ENCODE peak calls at places on chromosome 21, in ten cellular contexts. One of them, this sample, is unnamed.

GRCh38 chr21:26453258-26453657 is 119.8 kb downstream of the CYYR1 start:
- DNase-seq in esophagus squamous epithelium: no peak
- DNase-seq in colonic mucosa: no peak
- DNase-seq in cardiac fibroblast: no peak
- DNase-seq in fibroblast of mammary gland: no peak
- DNase-seq in fibroblast of villous mesenchyme: no peak
- DNase-seq in lower lobe of right lung: no peak
- DNase-seq in lung: no peak
- DNase-seq in bronchial epithelial cell: no peak
- DNase-seq in heart left ventricle: no peak
- DNase-seq in this sample: no peak

GRCh38 chr21:46377789-46378188 is 53.8 kb downstream of the PCNT start:
- DNase-seq in esophagus squamous epithelium: no peak
- DNase-seq in colonic mucosa: no peak
- DNase-seq in cardiac fibroblast: no peak
- DNase-seq in fibroblast of mammary gland: no peak
- DNase-seq in fibroblast of villous mesenchyme: no peak
- DNase-seq in lower lobe of right lung: no peak
- DNase-seq in lung: no peak
- DNase-seq in bronchial epithelial cell: peak
- DNase-seq in heart left ventricle: no peak
- DNase-seq in this sample: no peak

GRCh38 chr21:29649370-29649963 is 290.3 kb downstream of the GRIK1 start:
- DNase-seq in esophagus squamous epithelium: no peak
- DNase-seq in colonic mucosa: no peak
- DNase-seq in cardiac fibroblast: no peak
- DNase-seq in fibroblast of mammary gland: no peak
- DNase-seq in fibroblast of villous mesenchyme: peak
- DNase-seq in lower lobe of right lung: no peak
- DNase-seq in lung: no peak
- DNase-seq in bronchial epithelial cell: no peak
- DNase-seq in heart left ventricle: no peak
- DNase-seq in this sample: no peak

GRCh38 chr21:42381347-42381984 is 14.4 kb downstream of the TMPRSS3 start:
- DNase-seq in esophagus squamous epithelium: no peak
- DNase-seq in colonic mucosa: peak
- DNase-seq in cardiac fibroblast: peak
- DNase-seq in fibroblast of mammary gland: peak
- DNase-seq in fibroblast of villous mesenchyme: peak
- DNase-seq in lower lobe of right lung: peak
- DNase-seq in lung: no peak
- DNase-seq in bronchial epithelial cell: peak
- DNase-seq in heart left ventricle: no peak
- DNase-seq in this sample: no peak

GRCh38 chr21:43312751-43313169 is 114.2 kb downstream of the SIK1 start:
- DNase-seq in esophagus squamous epithelium: no peak
- DNase-seq in colonic mucosa: peak
- DNase-seq in cardiac fibroblast: no peak
- DNase-seq in fibroblast of mammary gland: no peak
- DNase-seq in fibroblast of villous mesenchyme: no peak
- DNase-seq in lower lobe of right lung: no peak
- DNase-seq in lung: no peak
- DNase-seq in bronchial epithelial cell: no peak
- DNase-seq in heart left ventricle: no peak
- DNase-seq in this sample: no peak

GRCh38 chr21:37737996-37738395 is 178.3 kb downstream of the KCNJ6 start:
- DNase-seq in esophagus squamous epithelium: no peak
- DNase-seq in colonic mucosa: no peak
- DNase-seq in cardiac fibroblast: no peak
- DNase-seq in fibroblast of mammary gland: no peak
- DNase-seq in fibroblast of villous mesenchyme: no peak
- DNase-seq in lower lobe of right lung: no peak
- DNase-seq in lung: no peak
- DNase-seq in bronchial epithelial cell: no peak
- DNase-seq in heart left ventricle: no peak
- DNase-seq in this sample: no peak

GRCh38 chr21:42466700-42467612 is 29.1 kb downstream of the RSPH1 start:
- DNase-seq in esophagus squamous epithelium: no peak
- DNase-seq in colonic mucosa: peak
- DNase-seq in cardiac fibroblast: peak
- DNase-seq in fibroblast of mammary gland: no peak
- DNase-seq in fibroblast of villous mesenchyme: peak
- DNase-seq in lower lobe of right lung: no peak
- DNase-seq in lung: no peak
- DNase-seq in bronchial epithelial cell: peak
- DNase-seq in heart left ventricle: no peak
- DNase-seq in this sample: no peak

GRCh38 chr21:14482165-14482564 is 64.0 kb downstream of the SAMSN1 start:
- DNase-seq in esophagus squamous epithelium: no peak
- DNase-seq in colonic mucosa: no peak
- DNase-seq in cardiac fibroblast: no peak
- DNase-seq in fibroblast of mammary gland: no peak
- DNase-seq in fibroblast of villous mesenchyme: no peak
- DNase-seq in lower lobe of right lung: no peak
- DNase-seq in lung: no peak
- DNase-seq in bronchial epithelial cell: no peak
- DNase-seq in heart left ventricle: peak
- DNase-seq in this sample: no peak

GRCh38 chr21:41779659-41780058 is 12.8 kb upstream of the RIPK4 start:
- DNase-seq in esophagus squamous epithelium: no peak
- DNase-seq in colonic mucosa: peak
- DNase-seq in cardiac fibroblast: no peak
- DNase-seq in fibroblast of mammary gland: no peak
- DNase-seq in fibroblast of villous mesenchyme: no peak
- DNase-seq in lower lobe of right lung: no peak
- DNase-seq in lung: no peak
- DNase-seq in bronchial epithelial cell: no peak
- DNase-seq in heart left ventricle: no peak
- DNase-seq in this sample: no peak

DNA sequence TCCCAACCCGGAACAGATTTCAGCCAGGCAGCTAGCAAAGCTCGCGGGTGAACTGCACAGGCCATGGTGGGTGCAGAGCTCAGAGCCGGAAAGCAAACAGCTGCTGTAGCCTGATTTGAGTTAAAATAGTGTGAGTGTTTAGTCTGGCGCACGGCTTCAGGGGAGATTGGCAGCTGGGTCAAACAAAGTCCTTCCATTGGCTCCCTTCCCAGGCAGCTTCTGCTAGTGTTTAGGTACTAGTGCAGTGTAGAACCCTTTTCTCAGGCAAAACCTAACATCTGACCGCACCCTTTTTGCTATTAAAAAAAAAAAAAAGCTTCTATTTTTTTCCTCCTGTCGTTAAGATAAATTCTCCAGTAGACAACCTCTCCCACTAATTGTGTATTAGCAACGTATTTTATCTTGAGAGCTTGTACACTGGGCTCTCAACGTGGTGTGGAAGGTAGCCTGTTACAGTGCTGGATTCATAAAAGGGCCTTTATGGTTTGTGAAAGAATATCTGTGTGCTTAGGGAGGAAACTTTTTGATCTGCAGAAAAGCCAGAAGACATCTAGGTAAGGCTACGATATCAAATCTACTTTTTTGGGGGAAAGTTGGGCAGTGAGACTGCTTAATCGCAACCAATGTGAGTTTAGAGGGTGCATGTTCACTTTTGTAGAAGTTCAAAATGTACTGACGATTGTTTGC is 689.5 kb downstream of the USP25 start:
- DNase-seq in esophagus squamous epithelium: no peak
- DNase-seq in colonic mucosa: peak
- DNase-seq in cardiac fibroblast: peak
- DNase-seq in fibroblast of mammary gland: peak
- DNase-seq in fibroblast of villous mesenchyme: peak
- DNase-seq in lower lobe of right lung: peak
- DNase-seq in lung: peak
- DNase-seq in bronchial epithelial cell: peak
- DNase-seq in heart left ventricle: peak
- DNase-seq in this sample: peak
- H3K4me3 ChIP-seq in esophagus squamous epithelium: peak
- H3K4me3 ChIP-seq in colonic mucosa: no peak
- H3K4me3 ChIP-seq in cardiac fibroblast: peak
- H3K4me3 ChIP-seq in fibroblast of mammary gland: peak
- H3K4me3 ChIP-seq in fibroblast of villous mesenchyme: peak
- H3K4me3 ChIP-seq in lower lobe of right lung: peak
- H3K4me3 ChIP-seq in lung: no peak
- H3K4me3 ChIP-seq in bronchial epithelial cell: peak
- H3K4me3 ChIP-seq in heart left ventricle: peak
- H3K4me3 ChIP-seq in this sample: peak

DNA sequence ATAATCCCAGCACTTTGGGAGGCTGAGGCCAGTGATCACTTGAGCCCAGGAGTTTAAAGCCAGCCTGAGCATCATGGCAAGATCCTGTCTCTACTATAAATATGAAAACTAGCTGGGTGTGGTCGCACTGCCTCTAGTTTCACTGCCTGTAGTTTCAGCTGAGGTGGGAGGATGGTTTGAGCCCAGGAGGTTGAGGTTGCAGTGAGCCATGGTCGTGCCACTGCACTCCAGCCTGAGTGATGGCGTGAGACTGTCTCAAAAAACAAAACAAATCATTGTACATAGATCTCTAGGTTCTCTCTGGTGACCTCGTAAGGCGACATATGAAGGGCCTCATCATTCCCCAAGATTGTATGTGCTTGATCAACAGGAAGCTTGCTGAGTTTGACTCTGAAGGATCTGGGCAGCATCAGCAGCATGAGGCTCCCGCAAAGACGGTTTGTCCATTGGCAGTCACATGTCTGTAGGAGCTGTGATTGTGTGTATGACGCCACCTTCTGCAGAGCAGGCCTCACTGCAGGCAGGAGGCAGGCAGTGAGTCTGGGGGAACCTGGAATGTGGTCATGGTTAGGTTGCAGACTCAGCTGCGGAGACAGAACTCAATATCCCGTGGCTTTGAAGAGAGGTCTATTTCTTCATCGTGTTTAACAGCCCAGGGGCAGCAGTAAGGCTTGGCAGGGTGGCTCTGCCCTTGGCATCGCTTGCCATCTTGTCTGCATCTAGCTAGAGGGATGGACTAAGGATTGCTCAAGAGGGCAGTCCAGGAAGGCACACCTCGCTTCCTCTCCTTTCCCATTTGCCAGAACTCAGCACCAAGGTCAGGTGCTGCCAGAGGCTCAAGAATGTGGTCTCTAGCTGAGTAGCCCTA is 13.9 kb downstream of the ATP5PO start:
- DNase-seq in esophagus squamous epithelium: no peak
- DNase-seq in colonic mucosa: no peak
- DNase-seq in cardiac fibroblast: peak
- DNase-seq in fibroblast of mammary gland: peak
- DNase-seq in fibroblast of villous mesenchyme: peak
- DNase-seq in lower lobe of right lung: no peak
- DNase-seq in lung: no peak
- DNase-seq in bronchial epithelial cell: peak
- DNase-seq in heart left ventricle: no peak
- DNase-seq in this sample: peak
- TF ChIP-seq CTCF in esophagus squamous epithelium: no peak
- TF ChIP-seq CTCF in colonic mucosa: no peak
- TF ChIP-seq CTCF in cardiac fibroblast: peak
- TF ChIP-seq CTCF in fibroblast of mammary gland: peak
- TF ChIP-seq CTCF in fibroblast of villous mesenchyme: peak
- TF ChIP-seq CTCF in lower lobe of right lung: peak
- TF ChIP-seq CTCF in lung: no peak
- TF ChIP-seq CTCF in bronchial epithelial cell: peak
- TF ChIP-seq CTCF in heart left ventricle: peak
- TF ChIP-seq CTCF in this sample: peak

GRCh38 chr21:34004013-34004938 is 69.1 kb upstream of the MRPS6 start:
- DNase-seq in esophagus squamous epithelium: no peak
- DNase-seq in colonic mucosa: no peak
- DNase-seq in cardiac fibroblast: peak
- DNase-seq in fibroblast of mammary gland: peak
- DNase-seq in fibroblast of villous mesenchyme: peak
- DNase-seq in lower lobe of right lung: no peak
- DNase-seq in lung: no peak
- DNase-seq in bronchial epithelial cell: no peak
- DNase-seq in heart left ventricle: no peak
- DNase-seq in this sample: no peak
- H3K4me3 ChIP-seq in esophagus squamous epithelium: no peak
- H3K4me3 ChIP-seq in colonic mucosa: no peak
- H3K4me3 ChIP-seq in cardiac fibroblast: no peak
- H3K4me3 ChIP-seq in fibroblast of mammary gland: no peak
- H3K4me3 ChIP-seq in fibroblast of villous mesenchyme: no peak
- H3K4me3 ChIP-seq in lower lobe of right lung: no peak
- H3K4me3 ChIP-seq in lung: no peak
- H3K4me3 ChIP-seq in bronchial epithelial cell: no peak
- H3K4me3 ChIP-seq in heart left ventricle: no peak
- H3K4me3 ChIP-seq in this sample: no peak

GRCh38 chr21:45365186-45365607 is 39.8 kb upstream of the COL18A1 start:
- DNase-seq in esophagus squamous epithelium: no peak
- DNase-seq in colonic mucosa: no peak
- DNase-seq in cardiac fibroblast: no peak
- DNase-seq in fibroblast of mammary gland: no peak
- DNase-seq in fibroblast of villous mesenchyme: no peak
- DNase-seq in lower lobe of right lung: no peak
- DNase-seq in lung: no peak
- DNase-seq in bronchial epithelial cell: no peak
- DNase-seq in heart left ventricle: no peak
- DNase-seq in this sample: no peak

GRCh38 chr21:45367402-45368351 is 37.3 kb upstream of the COL18A1 start:
- DNase-seq in esophagus squamous epithelium: no peak
- DNase-seq in colonic mucosa: no peak
- DNase-seq in cardiac fibroblast: no peak
- DNase-seq in fibroblast of mammary gland: no peak
- DNase-seq in fibroblast of villous mesenchyme: no peak
- DNase-seq in lower lobe of right lung: no peak
- DNase-seq in lung: no peak
- DNase-seq in bronchial epithelial cell: no peak
- DNase-seq in heart left ventricle: no peak
- DNase-seq in this sample: no peak

GRCh38 chr21:45366476-45366875 is 38.5 kb upstream of the COL18A1 start:
- DNase-seq in esophagus squamous epithelium: no peak
- DNase-seq in colonic mucosa: no peak
- DNase-seq in cardiac fibroblast: no peak
- DNase-seq in fibroblast of mammary gland: no peak
- DNase-seq in fibroblast of villous mesenchyme: no peak
- DNase-seq in lower lobe of right lung: no peak
- DNase-seq in lung: no peak
- DNase-seq in bronchial epithelial cell: no peak
- DNase-seq in heart left ventricle: no peak
- DNase-seq in this sample: no peak

GRCh38 chr21:45365608-45366241 is 39.2 kb upstream of the COL18A1 start:
- DNase-seq in esophagus squamous epithelium: no peak
- DNase-seq in colonic mucosa: no peak
- DNase-seq in cardiac fibroblast: peak
- DNase-seq in fibroblast of mammary gland: peak
- DNase-seq in fibroblast of villous mesenchyme: peak
- DNase-seq in lower lobe of right lung: no peak
- DNase-seq in lung: no peak
- DNase-seq in bronchial epithelial cell: no peak
- DNase-seq in heart left ventricle: no peak
- DNase-seq in this sample: peak

DNA sequence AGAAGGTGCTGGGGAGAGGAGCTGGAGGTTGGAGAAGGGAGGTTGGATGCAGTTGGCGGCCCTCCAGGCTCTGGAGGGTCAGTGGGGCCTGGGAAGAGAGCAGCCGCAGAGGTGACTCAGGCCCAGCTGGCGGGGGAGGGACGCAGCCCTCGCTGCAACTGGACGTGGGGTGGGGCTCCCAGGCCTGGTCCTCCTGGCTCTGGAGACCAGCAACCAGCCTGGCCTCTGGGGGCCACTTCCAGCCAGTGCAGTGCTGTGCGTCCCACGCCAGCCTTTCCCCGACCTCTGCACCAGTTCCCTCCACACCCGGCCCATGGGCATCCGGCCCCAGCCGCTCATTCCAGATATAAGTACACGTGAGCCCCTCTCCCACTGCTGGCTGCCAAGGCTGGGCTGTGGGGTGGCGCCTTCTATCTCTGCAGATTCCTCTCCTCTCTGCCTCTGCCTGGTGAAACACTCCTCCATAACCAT is 38.0 kb upstream of the COL18A1 start:
- DNase-seq in esophagus squamous epithelium: no peak
- DNase-seq in colonic mucosa: peak
- DNase-seq in cardiac fibroblast: peak
- DNase-seq in fibroblast of mammary gland: peak
- DNase-seq in fibroblast of villous mesenchyme: peak
- DNase-seq in lower lobe of right lung: no peak
- DNase-seq in lung: no peak
- DNase-seq in bronchial epithelial cell: no peak
- DNase-seq in heart left ventricle: peak
- DNase-seq in this sample: peak
- TF ChIP-seq CTCF in esophagus squamous epithelium: no peak
- TF ChIP-seq CTCF in colonic mucosa: no peak
- TF ChIP-seq CTCF in cardiac fibroblast: peak
- TF ChIP-seq CTCF in fibroblast of mammary gland: peak
- TF ChIP-seq CTCF in fibroblast of villous mesenchyme: peak
- TF ChIP-seq CTCF in lower lobe of right lung: no peak
- TF ChIP-seq CTCF in lung: no peak
- TF ChIP-seq CTCF in bronchial epithelial cell: no peak
- TF ChIP-seq CTCF in heart left ventricle: peak
- TF ChIP-seq CTCF in this sample: no peak

This sample was measured in astrocyte of the cerebellum.